ENCODE peak calls at places on chromosome X, in four cellular contexts. D is colonic mucosa, P is AG10803, I is B cell. W is an unnamed sample.
A peak's percentile ranks its signal among the peaks of the same experiment; 100 is the strongest.

GRCh38 chrX:50165727-50166126 is 35.1 kb downstream of the AKAP4 start:
- DNase-seq in D (no peak), P (no peak), I (no peak), W (no peak)

GRCh38 chrX:52933213-52933612 is 25.1 kb downstream of the FAM156A start:
- DNase-seq in D (no peak), P (no peak), I (no peak), W (no peak)

GRCh38 chrX:57103489-57103888 is 17.9 kb downstream of the SPIN2B start:
- DNase-seq in D (no peak), P (no peak), I (no peak), W (no peak)

GRCh38 chrX:53990201-53990600 is 54.1 kb downstream of the PHF8 start:
- DNase-seq in D (no peak), P (no peak), I (no peak), W (no peak)

GRCh38 chrX:45743081-45743533 is 542.4 kb upstream of the DIPK2B start:
- DNase-seq in D (no peak), P (peak; percentile 72), I (no peak), W (no peak)

GRCh38 chrX:66110112-66110511 is 53.9 kb upstream of the HEPH start:
- DNase-seq in D (peak; percentile 28), P (peak; percentile 22), I (peak; percentile 44), W (no peak)

GRCh38 chrX:11341274-11342256 is 48.4 kb downstream of the AMELX start:
- DNase-seq in D (peak; percentile 30), P (peak; percentile 71), I (peak; percentile 70), W (no peak)

GRCh38 chrX:129665916-129666644 is 11.3 kb upstream of the APLN start:
- DNase-seq in D (no peak), P (peak; percentile 78), I (no peak), W (no peak)

GRCh38 chrX:155778844-155779553 is 102.1 kb upstream of the VAMP7 start:
- DNase-seq in D (no peak), P (no peak), I (no peak), W (no peak)

GRCh38 chrX:127888767-127889166 is 163.4 kb downstream of the ACTRT1 start:
- DNase-seq in D (no peak), P (no peak), I (no peak), W (no peak)

GRCh38 chrX:32642283-32642682 is 569.1 kb downstream of the DMD start:
- DNase-seq in D (no peak), P (no peak), I (no peak), W (no peak)

GRCh38 chrX:46325312-46325877 is 219.8 kb downstream of the ZNF674 start:
- DNase-seq in D (no peak), P (peak; percentile 62), I (no peak), W (no peak)

GRCh38 chrX:136021160-136021559 is 35.9 kb downstream of the SLC9A6 start:
- DNase-seq in D (no peak), P (no peak), I (no peak), W (no peak)

GRCh38 chrX:112513154-112513553 is 166.6 kb downstream of the LHFPL1 start:
- DNase-seq in D (no peak), P (peak; percentile 79), I (no peak), W (no peak)

GRCh38 chrX:86078650-86079049 is 31.3 kb upstream of the CHM start:
- DNase-seq in D (no peak), P (no peak), I (no peak), W (no peak)

GRCh38 chrX:150775569-150776350 is 82.6 kb downstream of the MTMR1 start:
- DNase-seq in D (peak; percentile 11), P (no peak), I (no peak), W (no peak)

GRCh38 chrX:68945603-68946228 is 116.9 kb downstream of the EFNB1 start:
- DNase-seq in D (peak; percentile 23), P (peak; percentile 52), I (no peak), W (no peak)

GRCh38 chrX:50081282-50081955 is 119.4 kb downstream of the AKAP4 start:
- DNase-seq in D (peak; percentile 36), P (peak; percentile 26), I (peak; percentile 7), W (no peak)

GRCh38 chrX:103552236-103552635 is 32.9 kb upstream of the RAB40A start:
- DNase-seq in D (no peak), P (peak; percentile 1), I (no peak), W (no peak)

GRCh38 chrX:123665197-123665596 is 67.7 kb downstream of the THOC2 start:
- DNase-seq in D (no peak), P (no peak), I (no peak), W (no peak)

GRCh38 chrX:150499240-150499639 is 69.2 kb upstream of the MTM1 start:
- DNase-seq in D (no peak), P (no peak), I (no peak), W (no peak)

GRCh38 chrX:77342028-77342427 is 105.2 kb upstream of the FGF16 start:
- DNase-seq in D (no peak), P (no peak), I (no peak), W (no peak)

GRCh38 chrX:41507899-41508298 is 60.8 kb downstream of the NYX start:
- DNase-seq in D (no peak), P (no peak), I (no peak), W (no peak)

GRCh38 chrX:49172280-49172780 is 632 bp downstream of the PLP2 start:
- DNase-seq in D (peak; percentile 85), P (peak; percentile 54), I (peak; percentile 79), W (peak; percentile 46)

GRCh38 chrX:147920161-147920666 is 8.5 kb downstream of the FMR1 start:
- DNase-seq in D (no peak), P (no peak), I (no peak), W (no peak)

GRCh38 chrX:136347706-136348105 is 46.9 kb downstream of the ADGRG4 start:
- DNase-seq in D (no peak), P (no peak), I (no peak), W (no peak)

DNA sequence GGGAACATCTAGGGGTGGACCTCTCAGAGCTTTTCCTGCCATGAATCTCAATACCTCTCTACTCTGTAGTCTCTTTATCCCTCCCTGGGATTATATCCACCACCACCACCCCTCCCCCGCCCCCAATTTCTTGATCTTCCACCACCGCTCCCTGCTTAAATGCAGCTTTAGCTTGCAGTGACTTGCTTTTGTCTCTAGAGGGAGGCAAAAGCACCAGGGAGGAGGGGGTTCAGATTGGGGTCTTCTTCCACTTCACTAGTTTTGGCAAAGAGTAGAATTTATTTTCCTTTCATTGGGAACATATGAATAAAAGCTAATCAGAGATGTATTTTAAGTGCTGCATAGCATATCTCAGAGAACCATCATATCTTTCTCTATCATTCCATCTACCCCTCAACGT is 5.5 kb downstream of the ARHGAP36 start:
- DNase-seq in D (no peak), P (no peak), I (no peak), W (no peak)
- TF ChIP-seq CTCF in D (no peak), P (no peak), I (no peak), W (no peak)

DNA sequence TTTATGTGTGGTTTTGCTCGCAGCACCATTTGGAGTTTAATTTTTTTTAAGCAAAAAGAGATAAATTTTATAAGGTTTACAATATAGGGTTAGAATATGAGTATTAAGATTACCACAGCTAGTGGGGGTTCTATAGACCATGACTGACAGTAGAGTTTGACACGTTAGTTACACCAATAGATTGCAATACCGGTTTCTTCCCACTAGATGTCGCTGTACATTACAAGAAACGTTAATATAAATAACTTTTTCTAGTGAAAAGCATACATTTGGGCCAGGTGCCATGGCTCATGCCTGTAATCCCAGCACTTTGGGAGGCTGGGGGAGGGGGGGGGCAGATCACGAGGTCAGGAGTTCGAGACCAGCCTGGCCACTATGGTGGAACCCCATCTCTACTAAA is 433.6 kb downstream of the MAGEB5 start:
- DNase-seq in D (no peak), P (no peak), I (peak; percentile 12), W (no peak)
- TF ChIP-seq CTCF in D (peak; percentile 23), P (peak; percentile 40), I (peak; percentile 52), W (no peak)

GRCh38 chrX:131795442-131796229 is 227.5 kb upstream of the STK26 start:
- DNase-seq in D (peak; percentile 34), P (no peak), I (no peak), W (no peak)

GRCh38 chrX:131789664-131790063 is 233.4 kb upstream of the STK26 start:
- DNase-seq in D (no peak), P (no peak), I (no peak), W (no peak)

GRCh38 chrX:131791608-131792355 is 231.3 kb upstream of the STK26 start:
- DNase-seq in D (no peak), P (no peak), I (no peak), W (no peak)

GRCh38 chrX:131792789-131793462 is 230.2 kb upstream of the STK26 start:
- DNase-seq in D (peak; percentile 95), P (peak; percentile 42), I (peak; percentile 92), W (no peak)

DNA sequence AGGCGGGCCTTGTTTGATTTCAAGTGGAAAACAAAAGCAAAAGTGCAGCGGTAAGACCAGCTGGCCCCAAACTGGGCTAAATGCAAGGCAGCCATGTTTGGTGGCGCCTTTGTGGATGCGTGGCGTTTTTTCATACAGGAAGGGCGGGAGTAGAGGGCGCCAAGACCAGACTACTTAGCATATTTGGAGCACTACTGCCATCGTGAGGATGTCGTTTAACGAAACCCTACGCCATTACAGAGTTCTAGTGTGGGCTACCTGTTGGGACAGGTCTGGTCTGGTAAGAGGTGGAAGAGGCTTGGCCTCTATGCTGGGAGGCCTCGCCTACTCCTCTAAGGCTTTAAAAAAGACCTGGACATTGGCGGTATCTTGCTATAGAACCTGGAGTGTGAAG is 230.7 kb upstream of the STK26 start:
- DNase-seq in D (peak; percentile 94), P (peak; percentile 23), I (peak; percentile 94), W (no peak)
- TF ChIP-seq CTCF in D (no peak), P (no peak), I (no peak), W (no peak)

GRCh38 chrX:134931550-134931949 is 59.2 kb upstream of the SMIM10 start:
- DNase-seq in D (no peak), P (no peak), I (no peak), W (no peak)
- TF ChIP-seq CTCF in D (no peak), P (no peak), I (no peak), W (no peak)

DNA sequence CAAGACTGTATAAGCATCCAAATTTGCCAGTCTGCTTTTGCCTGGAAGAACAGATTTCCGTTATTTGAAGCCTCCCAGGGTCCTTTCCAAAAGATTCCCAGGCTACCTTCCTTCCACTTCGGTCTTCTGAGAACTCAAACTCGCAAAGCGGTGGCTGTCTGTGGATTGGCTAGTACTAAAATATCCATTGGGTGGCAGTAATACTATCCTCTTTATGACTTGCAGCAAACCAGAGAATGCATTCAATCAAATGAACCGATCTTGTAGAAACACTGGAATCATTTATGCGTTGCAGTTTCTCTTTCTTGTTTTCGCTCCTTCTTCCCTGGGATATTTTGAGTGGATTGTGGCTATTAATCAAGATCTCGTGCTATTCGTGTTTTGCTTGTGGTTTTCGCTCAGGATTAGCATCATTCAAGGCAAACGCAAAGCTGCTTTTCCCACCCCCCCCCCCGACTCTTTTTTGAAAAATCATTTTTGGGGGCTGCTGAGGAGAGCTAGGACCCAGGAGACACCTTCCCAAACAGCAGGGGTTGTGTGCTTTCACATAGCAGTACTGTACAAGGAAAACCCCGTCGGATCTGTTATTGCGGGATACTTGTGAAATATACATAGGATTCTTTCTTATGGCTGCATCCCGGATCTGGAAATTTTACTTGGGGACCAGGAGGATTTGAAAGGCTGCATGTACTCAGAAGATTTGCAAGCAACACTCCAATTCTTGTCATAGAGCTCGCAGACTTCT is at the start of gene IL1RAPL1:
- DNase-seq in D (no peak), P (peak; percentile 12), I (no peak), W (no peak)
- TF ChIP-seq CTCF in D (no peak), P (peak; percentile 31), I (no peak), W (no peak)

GRCh38 chrX:6226053-6226645 is 2.5 kb downstream of the NLGN4X start:
- DNase-seq in D (no peak), P (no peak), I (no peak), W (no peak)
- TF ChIP-seq CTCF in D (no peak), P (no peak), I (no peak), W (no peak)